ENCODE peak calls at places on chromosomes 6 and 20, in five cellular contexts. N, C, Q, R and T are unnamed samples.

GRCh38 chr20:32893878-32894483 is 35.3 kb downstream of the EFCAB8 start:
- DNase-seq in R (peak), N (no peak), Q (no peak), C (peak), T (peak)

GRCh38 chr6:113271437-113271836 is 585.7 kb upstream of the MARCKS start:
- DNase-seq in N (no peak), Q (peak), R (no peak), C (no peak), T (no peak)

GRCh38 chr6:15183979-15184378 is 61.9 kb upstream of the JARID2 start:
- DNase-seq in N (no peak), C (no peak), R (no peak), Q (no peak), T (no peak)

GRCh38 chr6:42394151-42394550 is 57.6 kb downstream of the TRERF1 start:
- DNase-seq in Q (no peak), N (peak), C (no peak), R (no peak), T (no peak)

GRCh38 chr6:49305010-49305409 is 158.0 kb downstream of the MMUT start:
- DNase-seq in C (no peak), Q (no peak), R (no peak), N (no peak), T (no peak)

GRCh38 chr20:62066983-62067433 is 1.3 kb upstream of the TAF4 start:
- DNase-seq in R (peak), N (no peak), Q (no peak), C (no peak), T (peak)

GRCh38 chr6:36682328-36683144 is 4.0 kb downstream of the CDKN1A start:
- DNase-seq in C (no peak), R (peak), N (peak), Q (peak), T (peak)

GRCh38 chr6:146041282-146041681 is 12.4 kb downstream of the GRM1 start:
- DNase-seq in C (no peak), N (no peak), R (no peak), Q (no peak), T (peak)

GRCh38 chr20:57347393-57347792 is 3.7 kb upstream of the RAE1 start:
- DNase-seq in Q (no peak), C (no peak), N (no peak), R (no peak), T (no peak)

GRCh38 chr6:142631517-142632385 is 313.2 kb downstream of the HIVEP2 start:
- DNase-seq in N (no peak), R (no peak), Q (no peak), C (no peak), T (no peak)

GRCh38 chr6:57221191-57221935 is 744 bp downstream of the RAB23 start:
- DNase-seq in C (peak), R (peak), N (peak), Q (peak), T (peak)

GRCh38 chr6:132087391-132087790 is 136.2 kb upstream of the CCN2 start:
- DNase-seq in Q (no peak), C (no peak), R (no peak), N (no peak), T (no peak)

GRCh38 chr6:15443119-15443518 is 197.2 kb downstream of the JARID2 start:
- DNase-seq in N (no peak), C (peak), Q (no peak), R (no peak), T (no peak)

GRCh38 chr6:82976179-82976578 is 89.5 kb downstream of the UBE3D start:
- DNase-seq in Q (no peak), C (no peak), N (no peak), R (no peak), T (no peak)

GRCh38 chr6:139588734-139589418 is 214.4 kb upstream of the CITED2 start:
- DNase-seq in Q (no peak), N (no peak), C (peak), R (no peak), T (no peak)

GRCh38 chr6:145848555-145848954 is 34.0 kb upstream of the FBXO30 start:
- DNase-seq in Q (no peak), N (no peak), R (no peak), C (no peak), T (no peak)

GRCh38 chr6:9540126-9540525 is 874.7 kb downstream of the TFAP2A start:
- DNase-seq in N (no peak), Q (no peak), R (no peak), C (peak), T (no peak)

GRCh38 chr6:151847064-151847463 is 39.6 kb downstream of the ESR1 start:
- DNase-seq in Q (no peak), C (peak), R (no peak), N (peak), T (peak)

GRCh38 chr20:49385471-49385870 is 97.0 kb downstream of the KCNB1 start:
- DNase-seq in R (no peak), N (no peak), Q (no peak), C (peak), T (peak)

GRCh38 chr6:4603856-4604369 is 172.3 kb upstream of the CDYL start:
- DNase-seq in R (no peak), C (no peak), Q (no peak), N (no peak), T (no peak)

GRCh38 chr20:5933802-5934436 is 16.4 kb downstream of the TRMT6 start:
- DNase-seq in N (no peak), R (no peak), Q (no peak), C (no peak), T (no peak)

GRCh38 chr6:96391776-96392175 is 129.8 kb upstream of the UFL1 start:
- DNase-seq in R (peak), C (no peak), Q (no peak), N (peak), T (peak)

GRCh38 chr6:127868338-127868737 is 32.5 kb downstream of the THEMIS start:
- DNase-seq in R (no peak), Q (no peak), N (no peak), C (no peak), T (no peak)

GRCh38 chr6:56555438-56555872 is 87.2 kb downstream of the DST start:
- DNase-seq in C (peak), N (peak), Q (peak), R (no peak), T (no peak)

GRCh38 chr6:19669206-19669605 is 168.0 kb upstream of the ID4 start:
- DNase-seq in R (no peak), Q (no peak), N (no peak), C (no peak), T (no peak)

GRCh38 chr6:74115674-74116073 is 419.7 kb downstream of the CD109 start:
- DNase-seq in C (peak), R (no peak), Q (no peak), N (no peak), T (no peak)

GRCh38 chr6:34144581-34145160 is 1.2 kb downstream of the GRM4 start:
- DNase-seq in Q (no peak), N (no peak), C (no peak), R (no peak), T (no peak)

GRCh38 chr20:43748274-43748673 is 21.5 kb upstream of the GTSF1L start:
- DNase-seq in C (peak), R (no peak), Q (no peak), N (no peak), T (no peak)

GRCh38 chr6:111604259-111605099 is 1.2 kb downstream of the TRAF3IP2 start:
- DNase-seq in R (peak), C (peak), N (peak), Q (peak), T (peak)

GRCh38 chr6:99960027-99960426 is 34.0 kb downstream of the MCHR2 start:
- DNase-seq in Q (no peak), C (no peak), N (no peak), R (no peak), T (no peak)

GRCh38 chr6:49252901-49253300 is 210.2 kb downstream of the MMUT start:
- DNase-seq in Q (no peak), C (no peak), R (no peak), N (no peak), T (no peak)

GRCh38 chr6:36387440-36388303 is at the start of gene ETV7:
- DNase-seq in C (peak), R (peak), N (peak), Q (peak), T (peak)

GRCh38 chr20:44017905-44018683 is 103.4 kb downstream of the TOX2 start:
- DNase-seq in N (peak), Q (peak), R (peak), C (peak), T (peak)

GRCh38 chr20:45392733-45393132 is 14.6 kb upstream of the TP53TG5 start:
- DNase-seq in Q (no peak), C (no peak), N (no peak), R (no peak), T (no peak)

GRCh38 chr20:45390931-45391330 is 12.8 kb upstream of the TP53TG5 start:
- DNase-seq in R (no peak), Q (no peak), C (no peak), N (no peak), T (no peak)

GRCh38 chr20:45395114-45395415 is 13.0 kb upstream of the DBNDD2 start:
- DNase-seq in N (no peak), C (no peak), Q (no peak), R (no peak), T (no peak)

GRCh38 chr20:45391559-45391958 is 13.4 kb upstream of the TP53TG5 start:
- DNase-seq in N (no peak), C (no peak), Q (no peak), R (no peak), T (no peak)

GRCh38 chr20:45394221-45395113 is 13.6 kb upstream of the DBNDD2 start:
- DNase-seq in N (no peak), R (no peak), Q (no peak), C (no peak), T (no peak)
- H3K27ac ChIP-seq in N (no peak), R (no peak), Q (no peak), C (no peak), T (no peak)

DNA sequence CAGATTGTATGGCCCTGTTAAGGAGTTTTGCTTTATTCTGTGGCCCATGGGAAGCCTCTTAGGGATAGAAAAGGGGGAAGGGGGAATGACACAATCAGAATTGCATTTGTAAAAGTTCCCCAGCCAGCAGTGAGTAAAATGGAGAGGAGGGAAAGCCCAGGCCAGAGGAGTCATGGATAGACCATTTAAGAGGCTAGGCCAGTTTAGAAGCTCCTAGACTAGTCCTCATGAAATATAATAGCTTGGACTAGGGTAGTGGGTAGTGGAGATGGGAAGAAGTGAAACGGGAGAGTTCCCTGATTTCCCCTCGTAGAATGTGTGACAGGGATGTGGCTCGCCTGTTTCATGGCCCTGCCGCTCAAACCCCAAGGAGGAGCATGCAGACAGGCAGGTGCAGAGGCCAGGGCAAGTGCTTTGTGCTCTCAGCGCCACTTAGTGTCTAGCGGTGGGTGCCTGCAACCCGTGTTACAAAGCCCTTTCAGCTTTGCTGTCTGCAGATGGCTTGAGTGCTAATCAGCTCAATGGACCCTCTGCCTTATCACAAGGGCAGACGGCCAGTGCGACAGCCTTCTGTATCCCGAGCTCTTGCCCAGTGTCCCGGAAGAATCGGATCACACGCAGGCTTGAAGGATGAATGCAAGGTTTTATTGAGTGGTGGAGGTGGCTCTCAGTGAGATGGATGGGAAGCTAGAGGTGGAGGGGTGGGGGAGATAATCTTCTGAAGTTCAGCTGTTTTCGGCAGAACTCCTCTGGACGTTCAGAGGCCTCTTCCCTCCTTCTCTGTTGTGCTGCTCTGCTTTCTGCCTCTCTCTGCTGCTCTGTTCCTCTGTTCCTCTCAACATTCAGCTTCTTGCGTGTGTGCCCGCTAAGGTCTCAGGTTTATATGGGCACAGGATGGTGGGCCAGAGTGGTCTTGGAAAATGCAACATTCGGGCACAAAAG is 141.1 kb downstream of the CEP57L1 start:
- DNase-seq in N (no peak), Q (no peak), C (no peak), R (no peak), T (peak)
- TF ChIP-seq CTCF in N (no peak), Q (no peak), C (no peak), R (no peak), T (peak)

GRCh38 chr20:38962898-38963484 is 847 bp downstream of the DHX35 start:
- DNase-seq in C (no peak), Q (no peak), N (no peak), R (no peak), T (no peak)

GRCh38 chr20:38961530-38962043 is 557 bp upstream of the DHX35 start:
- DNase-seq in Q (no peak), N (no peak), C (no peak), R (peak), T (no peak)

GRCh38 chr20:38963745-38964144 is 1.6 kb downstream of the DHX35 start:
- DNase-seq in N (no peak), C (no peak), Q (no peak), R (no peak), T (no peak)

GRCh38 chr20:38965264-38965663 is 3.1 kb downstream of the DHX35 start:
- DNase-seq in N (no peak), C (no peak), R (no peak), Q (no peak), T (no peak)

GRCh38 chr20:38962044-38962897 is at the start of gene DHX35:
- DNase-seq in N (peak), C (peak), R (peak), Q (peak), T (peak)
- TF ChIP-seq POLR2A in N (no peak), C (peak), R (no peak), Q (peak), T (no peak)

GRCh38 chr20:10308652-10309051 is 90.0 kb downstream of the SNAP25 start:
- DNase-seq in Q (no peak), C (no peak), N (no peak), R (no peak), T (no peak)

GRCh38 chr20:10304474-10305046 is 85.9 kb downstream of the SNAP25 start:
- DNase-seq in N (no peak), Q (no peak), R (no peak), C (no peak), T (no peak)

GRCh38 chr20:10309326-10309725 is 90.7 kb downstream of the SNAP25 start:
- DNase-seq in C (peak), N (no peak), Q (no peak), R (no peak), T (no peak)

GRCh38 chr20:10307359-10307735 is 88.7 kb downstream of the SNAP25 start:
- DNase-seq in N (no peak), Q (no peak), R (no peak), C (no peak), T (no peak)

DNA sequence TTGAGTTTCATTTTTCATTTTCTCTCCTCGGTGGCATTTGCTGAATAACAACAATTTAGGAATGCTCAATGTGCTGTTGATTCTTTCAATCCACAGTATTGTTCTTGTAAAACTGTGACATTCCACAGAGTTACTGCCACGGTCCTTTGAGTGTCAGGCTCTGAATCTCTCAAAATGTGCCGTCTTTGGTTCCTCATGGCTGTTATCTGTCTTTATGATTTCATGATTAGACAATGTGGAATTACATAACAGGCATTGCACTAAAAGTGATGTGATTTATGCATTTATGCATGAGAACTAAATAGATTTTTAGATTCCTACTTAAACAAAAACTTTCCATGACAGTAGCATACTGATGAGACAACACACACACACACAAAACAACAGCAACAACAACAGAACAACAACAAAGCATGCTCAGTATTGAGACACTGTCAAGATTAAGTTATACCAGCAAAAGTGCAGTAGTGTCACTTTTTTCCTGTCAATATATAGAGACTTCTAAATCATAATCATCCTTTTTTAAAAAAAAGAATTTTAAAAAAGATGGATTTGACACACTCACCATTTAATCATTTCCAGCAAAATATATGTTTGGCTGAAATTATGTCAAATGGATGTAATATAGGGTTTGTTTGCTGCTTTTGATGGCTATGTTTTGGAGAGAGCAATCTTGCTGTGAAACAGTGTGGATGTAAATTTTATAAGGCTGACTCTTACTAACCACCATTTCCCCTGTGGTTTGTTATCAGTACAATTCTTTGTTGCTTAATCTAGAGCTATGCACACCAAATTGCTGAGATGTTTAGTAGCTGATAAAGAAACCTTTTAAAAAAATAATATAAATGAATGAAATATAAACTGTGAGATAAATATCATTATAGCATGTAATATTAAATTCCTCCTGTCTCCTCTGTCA is 88.1 kb downstream of the SNAP25 start:
- DNase-seq in C (peak), N (no peak), Q (no peak), R (no peak), T (no peak)
- H3K27ac ChIP-seq in C (peak), N (no peak), Q (no peak), R (no peak), T (no peak)

DNA sequence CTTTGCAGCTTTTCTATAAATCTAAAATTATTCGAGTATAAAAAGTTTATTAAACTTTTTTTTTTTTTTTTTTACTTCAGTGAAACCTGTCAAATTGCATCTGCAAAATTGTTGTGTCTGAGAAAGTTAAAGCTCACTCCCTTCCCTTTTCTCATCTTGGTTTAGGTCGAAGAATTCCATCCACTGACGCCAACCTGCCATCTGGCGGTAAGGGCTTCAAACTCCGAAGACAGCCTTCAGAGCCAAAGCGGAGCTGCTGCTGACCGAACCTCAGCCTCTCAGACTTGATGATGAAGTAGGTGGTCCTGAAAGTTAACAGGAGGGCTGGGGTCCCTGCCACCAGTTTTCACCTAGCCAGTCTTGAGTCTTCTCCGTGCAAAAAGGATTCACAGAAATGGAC is 29.6 kb upstream of the VAPB start:
- DNase-seq in Q (no peak), N (no peak), C (peak), R (no peak), T (no peak)
- TF ChIP-seq CTCF in Q (no peak), N (no peak), C (peak), R (no peak), T (no peak)

GRCh38 chr6:27518881-27519795 is 46.2 kb upstream of the ZNF184 start:
- DNase-seq in C (peak), N (peak), Q (peak), R (peak), T (peak)
- TF ChIP-seq POLR2A in C (no peak), N (no peak), Q (no peak), R (no peak), T (no peak)

DNA sequence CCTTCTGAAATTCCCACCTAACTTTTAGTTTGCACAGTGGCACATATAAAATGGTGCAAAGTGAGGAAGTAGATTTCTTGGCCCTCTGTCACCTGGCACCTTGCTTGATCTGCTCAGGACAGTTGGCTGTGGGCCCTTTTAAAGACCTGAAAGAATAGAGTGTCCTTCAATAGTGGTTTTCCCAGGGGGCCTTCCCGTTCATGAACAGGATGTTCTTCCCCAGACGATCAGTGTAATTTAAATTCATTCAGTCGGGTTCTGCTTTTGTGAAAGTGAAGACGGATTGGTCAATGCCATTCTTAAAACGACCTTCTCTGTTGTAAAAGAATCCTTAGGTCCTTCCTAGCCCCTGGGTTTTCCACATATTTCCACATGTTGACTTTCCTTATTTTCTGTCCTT is 178.5 kb downstream of the SASH1 start:
- DNase-seq in R (no peak), N (no peak), Q (no peak), C (no peak), T (peak)
- H3K27ac ChIP-seq in R (no peak), N (peak), Q (peak), C (peak), T (peak)